ENCODE peak calls at places on chromosomes 12 and 14, in five cellular contexts. T is IMR-90, W is bronchial epithelial cell, A is AG10803, N is hepatocyte. X is an unnamed sample.

GRCh38 chr14:64220466-64220865 is 73.7 kb downstream of the ESR2 start:
- DNase-seq in W (no peak), A (no peak), T (no peak), N (peak), X (no peak)

GRCh38 chr12:89730060-89730459 is 21.4 kb upstream of the ATP2B1 start:
- DNase-seq in T (no peak), N (no peak), W (no peak), A (no peak), X (no peak)

GRCh38 chr14:99602788-99603415 is 1.1 kb downstream of the CCDC85C start:
- DNase-seq in T (no peak), N (no peak), A (no peak), W (no peak), X (no peak)

GRCh38 chr14:50658203-50658602 is 9.9 kb downstream of the SAV1 start:
- DNase-seq in A (peak), N (no peak), W (peak), T (peak), X (peak)

GRCh38 chr12:49505672-49506071 is 33.2 kb upstream of the KCNH3 start:
- DNase-seq in A (no peak), W (peak), T (peak), N (no peak), X (no peak)

GRCh38 chr12:57740656-57741412 is 2.3 kb upstream of the AGAP2 start:
- DNase-seq in N (no peak), T (no peak), W (no peak), A (no peak), X (no peak)

GRCh38 chr12:120119395-120119973 is 2.9 kb upstream of the RAB35 start:
- DNase-seq in T (peak), A (peak), N (no peak), W (peak), X (peak)

GRCh38 chr14:56244138-56244789 is 126.1 kb downstream of the PELI2 start:
- DNase-seq in T (peak), W (peak), A (peak), N (no peak), X (peak)

GRCh38 chr12:15520083-15520482 is 197.8 kb downstream of the PTPRO start:
- DNase-seq in W (no peak), N (no peak), T (no peak), A (no peak), X (no peak)

GRCh38 chr14:98940693-98941437 is 331.1 kb downstream of the BCL11B start:
- DNase-seq in T (no peak), A (no peak), W (no peak), N (no peak), X (no peak)

GRCh38 chr14:86933460-86933859 is 1059.5 kb downstream of the GALC start:
- DNase-seq in T (peak), W (no peak), N (no peak), A (no peak), X (no peak)

GRCh38 chr12:70402597-70402996 is 36.5 kb downstream of the KCNMB4 start:
- DNase-seq in A (peak), N (no peak), T (no peak), W (peak), X (no peak)

GRCh38 chr12:118436002-118436724 is 59.8 kb downstream of the SUDS3 start:
- DNase-seq in W (peak), T (no peak), A (no peak), N (peak), X (no peak)

GRCh38 chr12:9707356-9707755 is 25.5 kb downstream of the CLECL1 start:
- DNase-seq in T (no peak), A (no peak), N (no peak), W (no peak), X (no peak)

GRCh38 chr14:36719823-36720222 is 58.2 kb downstream of the PAX9 start:
- DNase-seq in T (no peak), A (no peak), N (no peak), W (no peak), X (no peak)

GRCh38 chr12:66959276-66959675 is 280.4 kb upstream of the GRIP1 start:
- DNase-seq in A (no peak), T (no peak), W (no peak), N (no peak), X (no peak)

GRCh38 chr14:97224016-97224415 is 426.8 kb downstream of the VRK1 start:
- DNase-seq in T (no peak), N (no peak), A (no peak), W (no peak), X (no peak)

GRCh38 chr14:30974628-30975027 is 50.8 kb upstream of the AP4S1 start:
- DNase-seq in T (peak), A (peak), N (peak), W (peak), X (peak)

GRCh38 chr12:67220065-67220464 is 49.1 kb upstream of the CAND1 start:
- DNase-seq in T (no peak), N (peak), A (no peak), W (peak), X (peak)

GRCh38 chr12:9039397-9039977 is 50.1 kb downstream of the KLRG1 start:
- DNase-seq in W (peak), N (peak), A (peak), T (peak), X (peak)

GRCh38 chr12:89051065-89051677 is 301.1 kb downstream of the DUSP6 start:
- DNase-seq in A (peak), W (peak), T (peak), N (peak), X (peak)

GRCh38 chr12:42104087-42104486 is 40.6 kb downstream of the GXYLT1 start:
- DNase-seq in T (no peak), A (no peak), N (no peak), W (no peak), X (no peak)
- TF ChIP-seq CTCF in T (peak), A (peak), N (peak), W (no peak), X (peak)

DNA sequence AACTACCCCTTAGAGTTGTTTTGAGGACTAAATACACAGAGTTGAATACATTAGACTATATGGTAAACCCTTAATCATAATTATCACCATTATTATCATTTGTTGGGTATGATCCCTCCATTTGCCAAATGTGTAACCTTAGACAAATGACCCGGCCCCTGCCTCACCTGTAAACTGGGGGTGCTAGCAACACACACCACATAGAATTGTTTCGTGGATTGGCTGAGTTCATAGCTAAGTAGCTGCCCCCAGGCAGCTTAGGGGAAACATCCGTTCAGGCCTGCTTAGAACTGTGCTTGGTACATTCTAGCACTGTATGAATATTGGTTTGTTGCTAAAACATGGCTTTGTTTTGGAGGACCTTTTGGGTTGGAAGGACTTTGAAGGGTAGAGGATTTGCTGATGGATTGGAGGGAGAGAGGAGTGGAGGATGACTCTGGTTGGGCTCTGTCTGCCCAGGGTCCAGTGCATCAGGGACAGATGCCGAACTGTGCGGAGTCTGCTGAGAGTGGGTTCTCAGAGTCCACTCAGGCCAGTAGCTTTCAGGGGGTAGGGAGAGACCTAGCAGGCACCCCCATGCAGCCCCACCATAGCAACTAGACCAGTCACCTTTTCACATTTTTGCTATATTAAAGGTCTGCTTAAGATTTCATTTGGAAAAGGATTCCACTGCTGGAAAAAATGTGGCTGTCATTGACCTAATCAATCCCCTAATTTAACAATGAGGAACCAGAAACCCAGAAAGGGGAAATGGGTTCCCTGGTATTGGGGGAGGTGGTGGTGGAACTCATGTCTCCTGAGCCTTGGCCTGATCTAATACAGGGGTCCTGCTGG is 2.1 kb downstream of the RIN3 start:
- DNase-seq in T (no peak), W (no peak), N (no peak), A (no peak), X (no peak)
- H3K4me3 ChIP-seq in T (no peak), W (no peak), N (no peak), A (peak), X (no peak)

DNA sequence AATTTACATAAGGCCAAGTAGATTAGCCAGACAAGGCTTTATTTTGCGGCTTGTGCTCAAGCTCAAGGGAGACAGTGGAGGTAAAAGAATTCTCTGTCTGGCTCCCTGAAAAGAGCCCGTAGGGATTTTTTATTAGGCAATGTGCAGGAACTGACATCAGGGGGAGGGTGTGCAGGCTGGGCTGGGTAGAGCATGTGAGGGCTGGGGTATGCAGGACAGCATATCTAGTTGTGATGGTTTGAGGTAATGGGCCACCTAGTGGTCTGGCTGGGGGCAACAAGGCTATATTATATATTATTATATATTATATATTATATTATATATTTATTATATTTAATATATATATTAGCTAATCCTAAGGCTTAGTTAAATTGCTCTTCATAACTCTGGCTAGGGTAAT is 102.1 kb downstream of the TMEM117 start:
- DNase-seq in A (peak), W (peak), N (peak), T (peak), X (peak)
- TF ChIP-seq CTCF in A (peak), W (peak), N (peak), T (peak), X (peak)

DNA sequence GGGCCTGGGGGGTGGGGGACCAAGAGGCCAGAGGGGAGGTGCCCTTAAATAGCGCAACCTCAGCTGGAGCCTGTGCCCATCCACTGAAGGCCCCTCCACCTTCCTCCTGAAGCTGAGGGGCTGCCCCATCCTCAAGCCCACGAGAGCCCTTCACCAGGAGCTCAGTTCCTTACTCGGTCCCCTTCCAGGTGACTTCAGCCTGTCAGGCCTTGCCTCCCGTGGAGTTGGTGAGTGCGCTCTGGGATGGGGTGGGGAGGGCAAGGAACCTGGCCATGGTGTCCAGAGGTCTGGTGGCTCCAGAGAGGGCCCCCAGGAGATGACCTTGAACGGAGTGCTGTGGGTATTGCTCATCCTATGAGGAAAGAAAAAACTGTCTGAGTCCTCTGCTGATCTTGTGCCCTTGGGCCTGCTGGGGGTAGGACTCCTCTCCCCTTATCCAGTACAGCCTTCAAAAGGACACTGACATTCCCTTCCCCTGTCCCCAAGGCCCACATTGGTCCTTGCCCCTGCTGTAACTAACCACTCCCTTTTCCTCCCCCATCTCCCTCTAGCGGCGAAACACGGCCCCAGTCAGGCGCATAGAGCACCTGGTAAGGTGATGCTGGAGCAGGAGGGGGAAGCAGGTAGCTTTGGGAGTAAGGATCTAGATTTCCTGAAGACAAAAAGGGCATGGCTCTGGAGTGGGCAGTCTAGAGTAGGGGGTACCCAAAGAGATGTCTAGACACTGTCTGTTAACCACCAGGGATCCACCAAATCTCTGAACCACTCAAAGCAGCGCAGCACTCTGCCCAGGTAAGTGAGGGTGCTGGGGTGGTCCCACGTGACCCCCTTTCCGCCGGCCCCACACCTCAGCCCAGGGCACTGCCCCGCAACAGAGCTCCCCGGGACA is 3.6 kb downstream of the TNS2 start:
- DNase-seq in A (no peak), N (peak), W (peak), T (no peak), X (no peak)
- H3K4me3 ChIP-seq in A (peak), N (peak), W (peak), T (no peak), X (peak)

GRCh38 chr14:39417014-39417413 is 15.2 kb downstream of the FBXO33 start:
- DNase-seq in N (no peak), W (peak), A (peak), T (no peak), X (peak)
- TF ChIP-seq CTCF in N (no peak), W (peak), A (peak), T (no peak), X (peak)

GRCh38 chr12:32679910-32680217 is 763 bp downstream of the DNM1L start:
- DNase-seq in T (no peak), A (no peak), N (no peak), W (no peak), X (no peak)
- H3K4me3 ChIP-seq in T (peak), A (peak), N (peak), W (peak), X (peak)

GRCh38 chr12:78096909-78097597 is 266.4 kb downstream of the NAV3 start:
- DNase-seq in T (peak), W (no peak), A (peak), N (peak), X (peak)
- TF ChIP-seq CTCF in T (no peak), W (no peak), A (peak), N (peak), X (no peak)

GRCh38 chr12:92136021-92136735 is 9.5 kb downstream of the BTG1 start:
- DNase-seq in W (no peak), A (no peak), T (no peak), N (no peak), X (no peak)

GRCh38 chr12:92132282-92132681 is 13.4 kb downstream of the BTG1 start:
- DNase-seq in W (no peak), T (no peak), N (no peak), A (no peak), X (no peak)

GRCh38 chr12:92134638-92135274 is 10.9 kb downstream of the BTG1 start:
- DNase-seq in T (peak), N (no peak), W (peak), A (peak), X (no peak)

GRCh38 chr12:92133166-92133565 is 12.5 kb downstream of the BTG1 start:
- DNase-seq in A (no peak), N (no peak), W (no peak), T (no peak), X (no peak)

DNA sequence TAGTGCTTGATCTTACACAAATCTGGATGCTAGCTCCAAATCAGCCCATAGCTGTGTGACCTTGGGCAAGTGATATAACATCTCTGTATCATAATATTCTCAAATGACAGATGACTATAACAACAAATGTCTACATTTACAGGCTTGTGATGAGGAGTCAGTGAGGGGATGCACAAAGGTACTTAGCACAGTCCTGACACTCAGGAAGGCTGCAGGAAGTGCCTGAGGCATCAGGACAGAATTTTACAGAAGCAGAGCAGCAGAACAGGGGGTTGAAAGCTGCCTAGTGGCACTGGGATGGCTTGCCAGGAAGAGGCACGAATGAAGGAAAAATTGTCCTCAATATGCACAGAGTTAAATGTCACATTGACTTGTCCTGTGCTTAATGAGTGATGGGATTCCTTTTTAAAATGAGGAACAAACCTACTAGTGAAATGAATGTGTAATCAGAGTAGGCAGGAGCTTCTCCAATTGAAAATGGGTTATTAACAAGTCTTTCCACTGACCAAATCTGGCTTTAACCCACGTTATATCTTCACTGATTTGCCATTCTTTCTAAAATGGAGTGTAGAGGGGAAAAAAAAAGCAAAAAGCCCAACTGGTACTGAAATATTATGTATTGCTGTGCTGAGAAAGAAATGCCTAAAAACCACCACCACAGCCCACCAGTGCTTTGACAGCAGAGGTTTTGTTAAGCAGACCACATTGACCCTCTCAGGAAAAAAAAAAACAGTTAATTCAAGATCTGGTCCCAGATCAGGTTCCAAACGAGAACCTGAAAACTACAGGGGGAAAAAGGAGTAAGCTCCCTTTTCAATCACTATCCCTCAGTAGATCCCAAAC is 11.6 kb downstream of the BTG1 start:
- DNase-seq in W (no peak), N (no peak), T (no peak), A (no peak), X (no peak)
- H3K4me3 ChIP-seq in W (no peak), N (no peak), T (no peak), A (no peak), X (no peak)